ENCODE peak calls at places on chromosomes 6 and 20, in seven cellular contexts. K, F, Z, D, L, W and V are unnamed samples.

GRCh38 chr6:31037692-31038091 is 27.4 kb downstream of the MUC22 start:
- DNase-seq in W (no peak), D (peak), F (peak), L (no peak), Z (no peak), K (no peak), V (no peak)

GRCh38 chr20:23293689-23294088 is 56.9 kb upstream of the NXT1 start:
- DNase-seq in K (no peak), L (peak), W (no peak), Z (no peak), D (no peak), F (no peak), V (no peak)

GRCh38 chr6:119325559-119326240 is 23.9 kb downstream of the MAN1A1 start:
- DNase-seq in Z (no peak), L (no peak), W (no peak), F (no peak), K (no peak), D (no peak), V (no peak)

GRCh38 chr6:136226027-136226673 is 24.0 kb downstream of the MTFR2 start:
- DNase-seq in F (peak), Z (peak), K (peak), D (no peak), W (peak), L (no peak), V (peak)

GRCh38 chr6:133099573-133099972 is 141.6 kb upstream of the EYA4 start:
- DNase-seq in L (no peak), Z (no peak), F (peak), W (peak), D (peak), K (peak), V (no peak)

GRCh38 chr20:43724383-43724782 is 2.4 kb downstream of the GTSF1L start:
- DNase-seq in W (no peak), Z (no peak), D (no peak), F (no peak), K (no peak), L (no peak), V (no peak)

GRCh38 chr6:7785243-7785941 is 59.5 kb downstream of the BMP6 start:
- DNase-seq in D (no peak), W (no peak), L (no peak), Z (no peak), K (no peak), F (no peak), V (no peak)

GRCh38 chr6:11318835-11319813 is 86.7 kb upstream of the NEDD9 start:
- DNase-seq in W (no peak), Z (no peak), F (no peak), D (no peak), L (no peak), K (no peak), V (no peak)

GRCh38 chr6:181049-181654 is 111.1 kb upstream of the DUSP22 start:
- DNase-seq in Z (no peak), D (no peak), W (no peak), K (no peak), F (no peak), L (no peak), V (peak)

GRCh38 chr6:138517635-138518034 is 18.3 kb upstream of the NHSL1 start:
- DNase-seq in K (peak), F (peak), D (no peak), Z (no peak), W (peak), L (no peak), V (peak)

GRCh38 chr6:69796081-69796626 is 656 bp downstream of the LMBRD1 start:
- DNase-seq in Z (no peak), D (no peak), F (no peak), L (no peak), K (peak), W (peak), V (peak)

GRCh38 chr6:150897400-150897943 is 32.0 kb downstream of the MTHFD1L start:
- DNase-seq in K (no peak), W (no peak), Z (no peak), F (no peak), D (no peak), L (no peak), V (peak)

GRCh38 chr6:108594640-108595039 is 33.9 kb downstream of the FOXO3 start:
- DNase-seq in F (no peak), W (no peak), Z (no peak), K (no peak), L (peak), D (no peak), V (no peak)

GRCh38 chr20:51272392-51272791 is 249.5 kb upstream of the KCNG1 start:
- DNase-seq in K (peak), Z (no peak), W (peak), D (no peak), F (peak), L (no peak), V (no peak)

GRCh38 chr20:62305765-62306431 is 3.1 kb downstream of the ADRM1 start:
- DNase-seq in F (no peak), W (no peak), D (no peak), L (no peak), Z (no peak), K (no peak), V (no peak)

GRCh38 chr6:33427585-33428218 is 7.8 kb downstream of the SYNGAP1 start:
- DNase-seq in F (no peak), Z (no peak), L (peak), K (no peak), W (no peak), D (no peak), V (peak)

GRCh38 chr20:45814314-45814713 is 1.9 kb downstream of the UBE2C start:
- DNase-seq in W (no peak), K (no peak), F (no peak), Z (no peak), L (no peak), D (no peak), V (no peak)

GRCh38 chr6:912871-913663 is 220.1 kb upstream of the EXOC2 start:
- DNase-seq in Z (no peak), F (peak), L (no peak), W (peak), K (no peak), D (no peak), V (no peak)

GRCh38 chr20:18527836-18528235 is 20.1 kb downstream of the SEC23B start:
- DNase-seq in D (no peak), K (no peak), W (no peak), L (no peak), Z (no peak), F (peak), V (no peak)

GRCh38 chr6:118594877-118595276 is 46.8 kb downstream of the PLN start:
- DNase-seq in K (no peak), W (no peak), D (no peak), F (no peak), L (no peak), Z (no peak), V (no peak)

GRCh38 chr6:99822741-99823512 is 171.1 kb downstream of the MCHR2 start:
- DNase-seq in F (peak), W (peak), D (peak), K (peak), Z (no peak), L (no peak), V (peak)

GRCh38 chr6:159594106-159594749 is 98.8 kb downstream of the SOD2 start:
- DNase-seq in W (peak), K (peak), F (peak), L (no peak), D (no peak), Z (no peak), V (no peak)

GRCh38 chr6:104682722-104683643 is 176.7 kb downstream of the HACE1 start:
- DNase-seq in D (no peak), W (peak), F (peak), L (no peak), Z (peak), K (peak), V (peak)
- TF ChIP-seq CTCF in D (peak), W (peak), F (peak), L (peak), Z (peak), K (peak), V (peak)

GRCh38 chr20:63572788-63573738 is 976 bp downstream of the HELZ2 start:
- DNase-seq in Z (no peak), W (no peak), K (no peak), D (no peak), L (no peak), F (no peak), V (no peak)
- TF ChIP-seq CTCF in Z (peak), W (peak), K (peak), D (peak), L (no peak), F (peak), V (peak)

GRCh38 chr6:45619994-45620471 is 242.3 kb upstream of the SUPT3H start:
- DNase-seq in W (peak), L (no peak), D (no peak), F (no peak), Z (no peak), K (peak), V (no peak)

GRCh38 chr6:45618259-45618658 is 240.5 kb upstream of the SUPT3H start:
- DNase-seq in Z (no peak), K (no peak), D (no peak), L (no peak), W (no peak), F (no peak), V (no peak)

GRCh38 chr6:45616209-45616608 is 238.5 kb upstream of the SUPT3H start:
- DNase-seq in L (no peak), D (no peak), F (no peak), W (no peak), Z (no peak), K (no peak), V (no peak)

GRCh38 chr6:45619211-45619760 is 241.6 kb upstream of the SUPT3H start:
- DNase-seq in D (no peak), K (peak), F (no peak), W (peak), L (no peak), Z (no peak), V (no peak)

GRCh38 chr6:45617441-45617840 is 239.7 kb upstream of the SUPT3H start:
- DNase-seq in L (no peak), D (no peak), W (peak), F (peak), K (peak), Z (no peak), V (no peak)
- TF ChIP-seq CTCF in L (no peak), D (peak), W (no peak), F (peak), K (no peak), Z (no peak), V (no peak)

DNA sequence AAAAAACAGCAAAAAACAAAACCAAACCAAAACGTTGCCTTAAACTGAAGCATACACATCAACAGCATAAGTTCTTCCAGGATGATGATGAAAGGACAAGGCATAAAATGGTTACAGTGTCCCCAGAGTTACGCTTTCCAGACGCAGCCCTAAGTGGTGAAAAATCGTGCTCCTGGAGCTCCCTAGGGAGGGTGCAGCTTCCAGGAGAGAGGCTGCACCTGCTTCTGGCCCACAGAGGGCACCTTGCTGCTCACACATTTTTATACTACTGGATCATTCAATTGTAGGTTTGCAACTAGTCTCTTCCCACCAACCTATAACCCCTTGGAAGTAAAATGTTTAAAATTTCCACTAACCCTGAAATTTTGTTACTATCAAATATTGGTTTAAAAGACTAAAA is 115.0 kb downstream of the PRKN start:
- DNase-seq in L (no peak), Z (no peak), F (no peak), W (no peak), D (no peak), K (no peak), V (no peak)
- TF ChIP-seq CTCF in L (no peak), Z (no peak), F (no peak), W (no peak), D (no peak), K (no peak), V (no peak)

GRCh38 chr20:53850318-53850717 is 220.1 kb downstream of the BCAS1 start:
- DNase-seq in L (no peak), F (no peak), D (no peak), W (no peak), K (no peak), Z (no peak), V (no peak)

GRCh38 chr20:53855733-53856132 is 214.7 kb downstream of the BCAS1 start:
- DNase-seq in W (no peak), F (no peak), D (no peak), Z (no peak), K (no peak), L (no peak), V (no peak)

GRCh38 chr20:53852691-53853450 is 217.5 kb downstream of the BCAS1 start:
- DNase-seq in K (no peak), D (no peak), F (no peak), W (no peak), L (no peak), Z (no peak), V (no peak)

GRCh38 chr20:53852025-53852424 is 218.4 kb downstream of the BCAS1 start:
- DNase-seq in Z (no peak), L (no peak), W (no peak), D (no peak), F (no peak), K (no peak), V (no peak)

GRCh38 chr20:53853451-53853713 is 217.0 kb downstream of the BCAS1 start:
- DNase-seq in Z (no peak), F (no peak), D (no peak), W (no peak), K (no peak), L (no peak), V (no peak)
- TF ChIP-seq CTCF in Z (no peak), F (no peak), D (no peak), W (no peak), K (no peak), L (no peak), V (no peak)

DNA sequence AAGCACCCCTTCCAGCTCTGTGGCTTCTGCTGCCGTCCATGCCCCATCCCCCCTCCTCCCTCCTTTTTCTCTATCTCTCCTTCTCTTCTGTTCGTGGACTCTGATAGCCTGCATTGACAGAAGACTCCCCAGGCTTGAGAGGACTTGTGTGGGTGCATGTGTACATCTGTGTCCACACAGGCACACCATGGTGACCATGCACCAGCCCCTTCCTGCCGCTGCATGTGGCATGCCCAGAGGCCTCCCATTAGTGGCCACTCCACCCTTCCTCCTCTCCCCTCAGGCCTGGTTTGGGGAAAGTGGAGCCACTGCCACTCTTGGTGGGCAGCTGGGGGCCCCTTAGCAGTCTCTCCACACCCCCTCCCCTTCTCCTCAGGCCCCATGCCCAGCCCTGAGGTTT is 45.8 kb downstream of the EBF4 start:
- DNase-seq in Z (no peak), D (no peak), K (no peak), L (no peak), F (no peak), W (no peak), V (no peak)
- TF ChIP-seq CTCF in Z (no peak), D (no peak), K (no peak), L (no peak), F (no peak), W (no peak), V (no peak)

GRCh38 chr6:44073612-44074382 is 53.5 kb downstream of the MRPL14 start:
- DNase-seq in D (no peak), W (no peak), F (no peak), K (peak), L (no peak), Z (no peak), V (no peak)
- TF ChIP-seq CTCF in D (no peak), W (peak), F (no peak), K (no peak), L (no peak), Z (no peak), V (no peak)